ENCODE peak calls at places on chromosome 1, in five cellular contexts. E is osteocyte, Z is upper lobe of right lung, P is lower lobe of right lung, S is transverse colon. X is an unnamed sample.

GRCh38 chr1:52503706-52504105 is 49.2 kb downstream of the TUT4 start:
- DNase-seq in P (no peak), E (no peak), Z (no peak), S (no peak), X (peak)

GRCh38 chr1:63004868-63005267 is 220.9 kb downstream of the ATG4C start:
- DNase-seq in P (no peak), Z (no peak), E (no peak), S (no peak), X (peak)

GRCh38 chr1:85581802-85582686 is 1.5 kb downstream of the CCN1 start:
- DNase-seq in P (peak), Z (peak), S (peak), E (no peak), X (peak)

GRCh38 chr1:88175631-88176226 is 508.3 kb upstream of the PKN2 start:
- DNase-seq in E (no peak), P (no peak), S (peak), Z (no peak), X (peak)

GRCh38 chr1:153881764-153882163 is 41.0 kb downstream of the GATAD2B start:
- DNase-seq in P (no peak), Z (no peak), S (no peak), E (no peak), X (peak)

GRCh38 chr1:210489491-210489890 is 160.8 kb downstream of the HHAT start:
- DNase-seq in Z (no peak), S (no peak), P (no peak), E (no peak), X (no peak)

GRCh38 chr1:29650041-29650400 is 413.7 kb downstream of the PTPRU start:
- DNase-seq in P (no peak), Z (no peak), S (no peak), E (no peak), X (no peak)

GRCh38 chr1:198520524-198521254 is 19.8 kb downstream of the ATP6V1G3 start:
- DNase-seq in E (no peak), P (no peak), S (no peak), Z (no peak), X (no peak)

GRCh38 chr1:162536511-162536910 is 25.0 kb upstream of the UAP1 start:
- DNase-seq in P (no peak), E (no peak), Z (no peak), S (no peak), X (peak)

GRCh38 chr1:203408485-203409229 is 57.7 kb upstream of the FMOD start:
- DNase-seq in E (no peak), P (peak), S (peak), Z (no peak), X (peak)

GRCh38 chr1:904271-904950 is 19.3 kb upstream of the SAMD11 start:
- DNase-seq in S (peak), E (peak), Z (peak), P (peak), X (peak)

GRCh38 chr1:184773762-184774320 is 19.2 kb upstream of the EDEM3 start:
- DNase-seq in P (no peak), Z (no peak), E (no peak), S (peak), X (no peak)

GRCh38 chr1:216742625-216743024 is 19.4 kb upstream of the ESRRG start:
- DNase-seq in S (no peak), Z (no peak), E (no peak), P (no peak), X (peak)

GRCh38 chr1:22983944-22984343 is 11.3 kb upstream of the LACTBL1 start:
- DNase-seq in Z (no peak), E (no peak), P (no peak), S (no peak), X (no peak)

GRCh38 chr1:234899041-234899787 is 229.4 kb downstream of the TOMM20 start:
- DNase-seq in E (no peak), P (peak), S (no peak), Z (peak), X (peak)

GRCh38 chr1:43688594-43689000 is 18.7 kb upstream of the ST3GAL3 start:
- DNase-seq in P (no peak), Z (no peak), S (no peak), E (no peak), X (peak)

GRCh38 chr1:87450136-87450535 is 121.5 kb downstream of the LMO4 start:
- DNase-seq in S (no peak), E (no peak), Z (no peak), P (no peak), X (no peak)

GRCh38 chr1:245118066-245118465 is 36.7 kb upstream of the KIF26B start:
- DNase-seq in E (no peak), P (no peak), Z (peak), S (no peak), X (no peak)

GRCh38 chr1:174942547-174943255 is 57.0 kb upstream of the CACYBP start:
- DNase-seq in S (no peak), P (no peak), Z (no peak), E (no peak), X (no peak)

GRCh38 chr1:232509570-232509969 is 120.4 kb downstream of the SIPA1L2 start:
- DNase-seq in S (no peak), E (no peak), Z (no peak), P (no peak), X (no peak)

GRCh38 chr1:116514708-116515525 is 55.9 kb downstream of the CD58 start:
- DNase-seq in S (no peak), P (peak), E (no peak), Z (no peak), X (peak)

GRCh38 chr1:55696181-55696580 is 481.0 kb upstream of the USP24 start:
- DNase-seq in P (no peak), E (no peak), S (no peak), Z (no peak), X (peak)

GRCh38 chr1:38120552-38121230 is 74.1 kb upstream of the POU3F1 start:
- DNase-seq in P (no peak), E (no peak), S (no peak), Z (peak), X (no peak)

GRCh38 chr1:214233856-214234634 is 46.9 kb upstream of the SMYD2 start:
- DNase-seq in P (no peak), Z (no peak), S (no peak), E (no peak), X (no peak)

GRCh38 chr1:167196185-167196584 is 24.5 kb upstream of the POU2F1 start:
- DNase-seq in E (no peak), Z (no peak), S (no peak), P (no peak), X (no peak)

GRCh38 chr1:225658041-225658440 is 5.1 kb upstream of the ENAH start:
- DNase-seq in E (no peak), P (no peak), S (no peak), Z (no peak), X (no peak)

GRCh38 chr1:240237305-240237721 is 145.6 kb downstream of the FMN2 start:
- DNase-seq in S (no peak), Z (no peak), P (no peak), E (no peak), X (peak)

GRCh38 chr1:214551052-214551435 is 358 bp downstream of the PTPN14 start:
- DNase-seq in P (peak), Z (peak), E (peak), S (peak), X (peak)

GRCh38 chr1:65493792-65494191 is 73.3 kb downstream of the LEPR start:
- DNase-seq in P (no peak), E (no peak), S (no peak), Z (no peak), X (peak)

GRCh38 chr1:17236779-17237601 is 11.9 kb upstream of the PADI3 start:
- DNase-seq in S (peak), E (peak), Z (peak), P (peak), X (peak)

GRCh38 chr1:66527688-66528087 is 6.3 kb upstream of the SGIP1 start:
- DNase-seq in P (no peak), E (no peak), Z (no peak), S (no peak), X (peak)

GRCh38 chr1:149917590-149918144 is at the start of gene SV2A:
- DNase-seq in E (no peak), P (no peak), Z (no peak), S (peak), X (peak)

GRCh38 chr1:54940027-54940426 is 40.4 kb upstream of the TMEM61 start:
- DNase-seq in E (no peak), S (no peak), P (no peak), Z (no peak), X (no peak)

GRCh38 chr1:212315907-212316306 is 30.7 kb downstream of the PPP2R5A start:
- DNase-seq in Z (no peak), S (peak), P (no peak), E (no peak), X (peak)

GRCh38 chr1:227574926-227575325 is 11.6 kb downstream of the ZNF678 start:
- DNase-seq in S (no peak), E (no peak), Z (no peak), P (no peak), X (no peak)

GRCh38 chr1:29502225-29502755 is 266.0 kb downstream of the PTPRU start:
- DNase-seq in S (no peak), E (peak), Z (no peak), P (no peak), X (no peak)

GRCh38 chr1:26786437-26787380 is 1.0 kb upstream of the PIGV start:
- DNase-seq in Z (peak), E (no peak), P (peak), S (peak), X (peak)

GRCh38 chr1:26787381-26787705 is 407 bp upstream of the PIGV start:
- DNase-seq in S (peak), P (no peak), Z (no peak), E (no peak), X (peak)

GRCh38 chr1:26788836-26789611 is 1.3 kb downstream of the PIGV start:
- DNase-seq in Z (peak), E (peak), S (peak), P (peak), X (peak)

GRCh38 chr1:26788515-26788785 is 700 bp downstream of the PIGV start:
- DNase-seq in P (peak), Z (no peak), E (no peak), S (no peak), X (no peak)

GRCh38 chr1:26787706-26788514 is at the start of gene PIGV:
- DNase-seq in Z (peak), E (peak), P (peak), S (peak), X (peak)
- TF ChIP-seq CTCF in Z (no peak), E (no peak), P (peak), S (peak), X (no peak)

DNA sequence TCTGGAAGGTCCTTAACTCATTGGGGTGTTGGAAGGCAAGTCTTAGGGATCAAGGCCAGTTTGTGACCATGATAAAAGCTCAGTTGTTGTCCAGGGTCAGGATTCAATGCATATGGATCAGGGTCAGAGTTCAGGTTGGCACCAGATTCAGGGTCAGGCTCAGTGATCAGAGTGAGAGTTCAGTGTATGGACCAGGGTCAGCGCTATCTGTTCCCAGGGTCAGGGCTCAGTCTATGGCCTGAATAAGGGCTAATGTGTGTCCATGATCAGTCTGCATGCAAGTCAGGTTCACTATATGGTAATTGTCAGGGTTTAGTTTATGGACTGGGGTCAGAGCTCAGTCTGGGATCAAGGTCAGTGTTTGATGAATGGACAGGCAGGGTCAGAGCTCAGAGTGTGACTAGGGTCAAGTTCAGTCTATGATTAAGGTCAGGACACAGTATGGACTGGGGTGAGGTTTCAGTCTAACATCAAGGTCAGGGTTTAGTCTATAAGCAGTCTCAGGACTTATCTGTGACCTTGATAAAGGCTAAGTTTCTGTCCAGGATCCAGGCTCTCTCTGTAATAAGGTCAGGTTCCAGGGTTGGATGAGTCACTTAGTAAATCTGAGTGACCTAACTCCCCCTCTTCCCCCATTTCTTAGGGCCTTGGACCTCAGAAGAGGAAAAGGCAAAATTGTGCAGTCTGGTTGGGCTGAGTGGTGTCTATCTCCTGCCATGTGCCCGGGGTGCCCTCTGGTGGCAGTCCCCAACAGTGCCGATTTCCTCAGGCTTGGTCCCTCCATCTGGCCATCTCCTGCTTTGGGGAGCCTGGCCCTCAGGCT is 23.8 kb downstream of the KNCN start:
- DNase-seq in E (peak), Z (peak), P (peak), S (peak), X (peak)
- TF ChIP-seq CTCF in E (peak), Z (peak), P (peak), S (peak), X (peak)

GRCh38 chr1:180507826-180508724 is 5.7 kb upstream of the ACBD6 start:
- DNase-seq in E (no peak), P (no peak), Z (no peak), S (no peak), X (peak)
- TF ChIP-seq CTCF in E (no peak), P (no peak), Z (no peak), S (no peak), X (no peak)

GRCh38 chr1:99407018-99407417 is 142.7 kb downstream of the PLPPR4 start:
- DNase-seq in S (no peak), Z (no peak), E (no peak), P (no peak), X (no peak)
- TF ChIP-seq CTCF in S (no peak), Z (no peak), E (no peak), P (no peak), X (no peak)

DNA sequence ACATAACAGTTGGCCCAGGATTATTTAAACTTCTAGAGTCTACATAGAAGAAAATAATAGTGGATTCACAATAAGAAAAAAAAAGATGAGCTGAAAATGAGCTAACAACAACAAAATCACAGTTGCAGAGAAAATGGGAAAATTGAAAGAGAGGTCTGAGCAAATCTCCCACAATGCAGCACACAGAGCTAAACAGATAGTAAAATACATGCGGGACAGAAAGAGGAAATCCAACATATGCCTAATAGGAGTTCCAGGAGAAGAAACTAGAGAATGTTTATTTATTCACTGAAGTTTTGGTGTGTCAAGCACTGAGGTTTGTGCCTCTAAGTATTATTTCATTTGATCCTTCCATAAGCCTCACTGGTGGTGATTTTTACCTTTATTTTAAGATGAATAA is 45.5 kb upstream of the CACHD1 start:
- DNase-seq in P (no peak), S (no peak), E (no peak), Z (no peak), X (no peak)
- TF ChIP-seq CTCF in P (no peak), S (no peak), E (no peak), Z (no peak), X (no peak)

GRCh38 chr1:36137226-36137625 is 12.1 kb downstream of the TRAPPC3 start:
- DNase-seq in Z (no peak), S (no peak), E (no peak), P (no peak), X (no peak)
- TF ChIP-seq CTCF in Z (no peak), S (no peak), E (no peak), P (no peak), X (no peak)

GRCh38 chr1:247118946-247119446 is 14.8 kb upstream of the ZNF669 start:
- DNase-seq in P (no peak), S (no peak), E (peak), Z (no peak), X (no peak)
- TF ChIP-seq CTCF in P (no peak), S (no peak), E (no peak), Z (no peak), X (no peak)

X was measured in foreskin fibroblast.